ENCODE peak calls at places on chromosomes 1 and 21, in seven cellular contexts. N, A, B, O, D, Y and W are unnamed samples.

GRCh38 chr21:46454634-46455390 is 3.9 kb upstream of the DIP2A start:
- DNase-seq in O (no peak), D (no peak), A (no peak), B (no peak), N (no peak), Y (no peak), W (no peak)

GRCh38 chr1:65995928-65996327 is 203.2 kb downstream of the PDE4B start:
- DNase-seq in N (no peak), Y (no peak), B (no peak), A (no peak), O (no peak), D (no peak), W (no peak)

GRCh38 chr1:185317886-185318310 is 855 bp upstream of the IVNS1ABP start:
- DNase-seq in Y (no peak), D (no peak), N (no peak), B (peak), O (peak), A (no peak), W (peak)

GRCh38 chr1:209884249-209884648 is 53.8 kb upstream of the SYT14 start:
- DNase-seq in B (no peak), D (peak), N (no peak), A (no peak), O (peak), Y (no peak), W (no peak)

GRCh38 chr1:72006092-72006491 is 276.2 kb downstream of the NEGR1 start:
- DNase-seq in D (peak), N (no peak), O (no peak), A (no peak), Y (no peak), B (no peak), W (no peak)

GRCh38 chr1:151511636-151512215 is 539 bp downstream of the CGN start:
- DNase-seq in N (no peak), Y (no peak), O (peak), A (peak), D (no peak), B (peak), W (peak)

GRCh38 chr1:100883963-100884362 is 10.7 kb downstream of the EXTL2 start:
- DNase-seq in B (no peak), N (peak), D (peak), O (peak), A (no peak), Y (no peak), W (no peak)

GRCh38 chr1:179754031-179754624 is 11.0 kb downstream of the FAM163A start:
- DNase-seq in B (no peak), O (peak), Y (no peak), N (peak), A (no peak), D (peak), W (no peak)

GRCh38 chr1:64320899-64321624 is 117.6 kb downstream of the UBE2U start:
- DNase-seq in N (no peak), B (no peak), A (no peak), D (no peak), Y (no peak), O (no peak), W (no peak)

GRCh38 chr1:247146671-247147070 is 25.1 kb downstream of the ZNF124 start:
- DNase-seq in B (no peak), D (no peak), N (no peak), O (no peak), Y (no peak), A (no peak), W (no peak)

GRCh38 chr1:2231667-2232254 is 3.6 kb downstream of the SKI start:
- DNase-seq in D (peak), Y (peak), B (peak), O (no peak), N (no peak), A (peak), W (peak)